ENCODE peak calls at places on chromosomes 12 and 14, in four cellular contexts. One of them, this sample, is unnamed.

GRCh38 chr14:102078840-102079699 is 7.8 kb downstream of the HSP90AA1 start:
- DNase-seq in stimulated activated naive CD8-positive, alpha-beta T cell treated with anti-CD3 and anti-CD28 coated beads, Interleukin-15, Interleukin-2, amounts not matched to agents 100 U/mL and 50 U/mL, for 24 hours: no peak
- DNase-seq in GM12891: no peak
- DNase-seq in GM04504: no peak
- DNase-seq in this sample: no peak

GRCh38 chr14:85532981-85533820 is 3.3 kb downstream of the FLRT2 start:
- DNase-seq in stimulated activated naive CD8-positive, alpha-beta T cell treated with anti-CD3 and anti-CD28 coated beads, Interleukin-15, Interleukin-2, amounts not matched to agents 100 U/mL and 50 U/mL, for 24 hours: peak
- DNase-seq in GM12891: no peak
- DNase-seq in GM04504: peak
- DNase-seq in this sample: no peak

GRCh38 chr12:101925935-101926334 is 48.6 kb downstream of the DRAM1 start:
- DNase-seq in stimulated activated naive CD8-positive, alpha-beta T cell treated with anti-CD3 and anti-CD28 coated beads, Interleukin-15, Interleukin-2, amounts not matched to agents 100 U/mL and 50 U/mL, for 24 hours: no peak
- DNase-seq in GM12891: no peak
- DNase-seq in GM04504: no peak
- DNase-seq in this sample: no peak

GRCh38 chr14:91380116-91380515 is 37.5 kb downstream of the CCDC88C start:
- DNase-seq in stimulated activated naive CD8-positive, alpha-beta T cell treated with anti-CD3 and anti-CD28 coated beads, Interleukin-15, Interleukin-2, amounts not matched to agents 100 U/mL and 50 U/mL, for 24 hours: no peak
- DNase-seq in GM12891: no peak
- DNase-seq in GM04504: no peak
- DNase-seq in this sample: no peak

GRCh38 chr12:44863867-44864266 is 12.2 kb downstream of the NELL2 start:
- DNase-seq in stimulated activated naive CD8-positive, alpha-beta T cell treated with anti-CD3 and anti-CD28 coated beads, Interleukin-15, Interleukin-2, amounts not matched to agents 100 U/mL and 50 U/mL, for 24 hours: no peak
- DNase-seq in GM12891: no peak
- DNase-seq in GM04504: no peak
- DNase-seq in this sample: no peak

GRCh38 chr12:54657048-54657696 is 9.0 kb upstream of the DCD start:
- DNase-seq in stimulated activated naive CD8-positive, alpha-beta T cell treated with anti-CD3 and anti-CD28 coated beads, Interleukin-15, Interleukin-2, amounts not matched to agents 100 U/mL and 50 U/mL, for 24 hours: no peak
- DNase-seq in GM12891: no peak
- DNase-seq in GM04504: no peak
- DNase-seq in this sample: no peak

GRCh38 chr14:90301122-90301521 is 30.6 kb downstream of the NRDE2 start:
- DNase-seq in stimulated activated naive CD8-positive, alpha-beta T cell treated with anti-CD3 and anti-CD28 coated beads, Interleukin-15, Interleukin-2, amounts not matched to agents 100 U/mL and 50 U/mL, for 24 hours: no peak
- DNase-seq in GM12891: no peak
- DNase-seq in GM04504: no peak
- DNase-seq in this sample: no peak

GRCh38 chr12:4857472-4858291 is 52.0 kb upstream of the KCNA1 start:
- DNase-seq in stimulated activated naive CD8-positive, alpha-beta T cell treated with anti-CD3 and anti-CD28 coated beads, Interleukin-15, Interleukin-2, amounts not matched to agents 100 U/mL and 50 U/mL, for 24 hours: peak
- DNase-seq in GM12891: peak
- DNase-seq in GM04504: peak
- DNase-seq in this sample: peak

GRCh38 chr12:78671295-78671694 is 193.3 kb upstream of the SYT1 start:
- DNase-seq in stimulated activated naive CD8-positive, alpha-beta T cell treated with anti-CD3 and anti-CD28 coated beads, Interleukin-15, Interleukin-2, amounts not matched to agents 100 U/mL and 50 U/mL, for 24 hours: no peak
- DNase-seq in GM12891: no peak
- DNase-seq in GM04504: no peak
- DNase-seq in this sample: no peak

GRCh38 chr12:131122631-131123030 is 168.9 kb downstream of the ADGRD1 start:
- DNase-seq in stimulated activated naive CD8-positive, alpha-beta T cell treated with anti-CD3 and anti-CD28 coated beads, Interleukin-15, Interleukin-2, amounts not matched to agents 100 U/mL and 50 U/mL, for 24 hours: no peak
- DNase-seq in GM12891: no peak
- DNase-seq in GM04504: no peak
- DNase-seq in this sample: no peak

GRCh38 chr14:34029921-34030334 is 79.1 kb upstream of the EGLN3 start:
- DNase-seq in stimulated activated naive CD8-positive, alpha-beta T cell treated with anti-CD3 and anti-CD28 coated beads, Interleukin-15, Interleukin-2, amounts not matched to agents 100 U/mL and 50 U/mL, for 24 hours: no peak
- DNase-seq in GM12891: no peak
- DNase-seq in GM04504: no peak
- DNase-seq in this sample: no peak

GRCh38 chr12:27179399-27180214 is 64.5 kb upstream of the STK38L start:
- DNase-seq in stimulated activated naive CD8-positive, alpha-beta T cell treated with anti-CD3 and anti-CD28 coated beads, Interleukin-15, Interleukin-2, amounts not matched to agents 100 U/mL and 50 U/mL, for 24 hours: peak
- DNase-seq in GM12891: peak
- DNase-seq in GM04504: no peak
- DNase-seq in this sample: peak

GRCh38 chr14:98161366-98161765 is 1110.6 kb downstream of the BCL11B start:
- DNase-seq in stimulated activated naive CD8-positive, alpha-beta T cell treated with anti-CD3 and anti-CD28 coated beads, Interleukin-15, Interleukin-2, amounts not matched to agents 100 U/mL and 50 U/mL, for 24 hours: no peak
- DNase-seq in GM12891: no peak
- DNase-seq in GM04504: no peak
- DNase-seq in this sample: no peak

GRCh38 chr12:990308-990648 is 745 bp upstream of the ERC1 start:
- DNase-seq in stimulated activated naive CD8-positive, alpha-beta T cell treated with anti-CD3 and anti-CD28 coated beads, Interleukin-15, Interleukin-2, amounts not matched to agents 100 U/mL and 50 U/mL, for 24 hours: peak
- DNase-seq in GM12891: no peak
- DNase-seq in GM04504: no peak
- DNase-seq in this sample: no peak

GRCh38 chr12:9049520-9050133 is 60.3 kb downstream of the KLRG1 start:
- DNase-seq in stimulated activated naive CD8-positive, alpha-beta T cell treated with anti-CD3 and anti-CD28 coated beads, Interleukin-15, Interleukin-2, amounts not matched to agents 100 U/mL and 50 U/mL, for 24 hours: no peak
- DNase-seq in GM12891: no peak
- DNase-seq in GM04504: no peak
- DNase-seq in this sample: no peak

GRCh38 chr12:128043317-128043716 is 223.7 kb upstream of the TMEM132C start:
- DNase-seq in stimulated activated naive CD8-positive, alpha-beta T cell treated with anti-CD3 and anti-CD28 coated beads, Interleukin-15, Interleukin-2, amounts not matched to agents 100 U/mL and 50 U/mL, for 24 hours: no peak
- DNase-seq in GM12891: no peak
- DNase-seq in GM04504: no peak
- DNase-seq in this sample: no peak

GRCh38 chr12:78666584-78666983 is 198.0 kb upstream of the SYT1 start:
- DNase-seq in stimulated activated naive CD8-positive, alpha-beta T cell treated with anti-CD3 and anti-CD28 coated beads, Interleukin-15, Interleukin-2, amounts not matched to agents 100 U/mL and 50 U/mL, for 24 hours: no peak
- DNase-seq in GM12891: no peak
- DNase-seq in GM04504: no peak
- DNase-seq in this sample: no peak

GRCh38 chr12:121781751-121782615 is 11.5 kb downstream of the RHOF start:
- DNase-seq in stimulated activated naive CD8-positive, alpha-beta T cell treated with anti-CD3 and anti-CD28 coated beads, Interleukin-15, Interleukin-2, amounts not matched to agents 100 U/mL and 50 U/mL, for 24 hours: peak
- DNase-seq in GM12891: no peak
- DNase-seq in GM04504: no peak
- DNase-seq in this sample: no peak

GRCh38 chr12:131896811-131897270 is 2.4 kb downstream of the ULK1 start:
- DNase-seq in stimulated activated naive CD8-positive, alpha-beta T cell treated with anti-CD3 and anti-CD28 coated beads, Interleukin-15, Interleukin-2, amounts not matched to agents 100 U/mL and 50 U/mL, for 24 hours: no peak
- DNase-seq in GM12891: no peak
- DNase-seq in GM04504: no peak
- DNase-seq in this sample: no peak

GRCh38 chr14:29123017-29123416 is 356.4 kb downstream of the FOXG1 start:
- DNase-seq in stimulated activated naive CD8-positive, alpha-beta T cell treated with anti-CD3 and anti-CD28 coated beads, Interleukin-15, Interleukin-2, amounts not matched to agents 100 U/mL and 50 U/mL, for 24 hours: no peak
- DNase-seq in GM12891: no peak
- DNase-seq in GM04504: no peak
- DNase-seq in this sample: no peak

GRCh38 chr14:51657762-51658161 is 6.1 kb downstream of the FRMD6 start:
- DNase-seq in stimulated activated naive CD8-positive, alpha-beta T cell treated with anti-CD3 and anti-CD28 coated beads, Interleukin-15, Interleukin-2, amounts not matched to agents 100 U/mL and 50 U/mL, for 24 hours: no peak
- DNase-seq in GM12891: no peak
- DNase-seq in GM04504: no peak
- DNase-seq in this sample: no peak

GRCh38 chr12:121930862-121931261 is 12.5 kb downstream of the CFAP251 start:
- DNase-seq in stimulated activated naive CD8-positive, alpha-beta T cell treated with anti-CD3 and anti-CD28 coated beads, Interleukin-15, Interleukin-2, amounts not matched to agents 100 U/mL and 50 U/mL, for 24 hours: no peak
- DNase-seq in GM12891: no peak
- DNase-seq in GM04504: no peak
- DNase-seq in this sample: no peak

GRCh38 chr12:46831335-46832083 is 5.7 kb upstream of the SLC38A4 start:
- DNase-seq in stimulated activated naive CD8-positive, alpha-beta T cell treated with anti-CD3 and anti-CD28 coated beads, Interleukin-15, Interleukin-2, amounts not matched to agents 100 U/mL and 50 U/mL, for 24 hours: no peak
- DNase-seq in GM12891: no peak
- DNase-seq in GM04504: no peak
- DNase-seq in this sample: no peak

GRCh38 chr14:95548328-95548929 is 13.6 kb downstream of the GLRX5 start:
- DNase-seq in stimulated activated naive CD8-positive, alpha-beta T cell treated with anti-CD3 and anti-CD28 coated beads, Interleukin-15, Interleukin-2, amounts not matched to agents 100 U/mL and 50 U/mL, for 24 hours: no peak
- DNase-seq in GM12891: no peak
- DNase-seq in GM04504: no peak
- DNase-seq in this sample: no peak

GRCh38 chr14:80781968-80782367 is 159.6 kb downstream of the CEP128 start:
- DNase-seq in stimulated activated naive CD8-positive, alpha-beta T cell treated with anti-CD3 and anti-CD28 coated beads, Interleukin-15, Interleukin-2, amounts not matched to agents 100 U/mL and 50 U/mL, for 24 hours: no peak
- DNase-seq in GM12891: no peak
- DNase-seq in GM04504: no peak
- DNase-seq in this sample: no peak

GRCh38 chr14:80208426-80208950 is 2.8 kb downstream of the DIO2 start:
- DNase-seq in stimulated activated naive CD8-positive, alpha-beta T cell treated with anti-CD3 and anti-CD28 coated beads, Interleukin-15, Interleukin-2, amounts not matched to agents 100 U/mL and 50 U/mL, for 24 hours: no peak
- DNase-seq in GM12891: no peak
- DNase-seq in GM04504: no peak
- DNase-seq in this sample: no peak

GRCh38 chr14:53982546-53982945 is 25.9 kb upstream of the BMP4 start:
- DNase-seq in stimulated activated naive CD8-positive, alpha-beta T cell treated with anti-CD3 and anti-CD28 coated beads, Interleukin-15, Interleukin-2, amounts not matched to agents 100 U/mL and 50 U/mL, for 24 hours: no peak
- DNase-seq in GM12891: no peak
- DNase-seq in GM04504: no peak
- DNase-seq in this sample: no peak

GRCh38 chr14:58298880-58299664 is 717 bp downstream of the ARID4A start:
- DNase-seq in stimulated activated naive CD8-positive, alpha-beta T cell treated with anti-CD3 and anti-CD28 coated beads, Interleukin-15, Interleukin-2, amounts not matched to agents 100 U/mL and 50 U/mL, for 24 hours: peak
- DNase-seq in GM12891: peak
- DNase-seq in GM04504: no peak
- DNase-seq in this sample: no peak

GRCh38 chr12:80040075-80040738 is 59.1 kb upstream of the OTOGL start:
- DNase-seq in stimulated activated naive CD8-positive, alpha-beta T cell treated with anti-CD3 and anti-CD28 coated beads, Interleukin-15, Interleukin-2, amounts not matched to agents 100 U/mL and 50 U/mL, for 24 hours: no peak
- DNase-seq in GM12891: no peak
- DNase-seq in GM04504: no peak
- DNase-seq in this sample: no peak

GRCh38 chr12:45279916-45280547 is 64.1 kb downstream of the ANO6 start:
- DNase-seq in stimulated activated naive CD8-positive, alpha-beta T cell treated with anti-CD3 and anti-CD28 coated beads, Interleukin-15, Interleukin-2, amounts not matched to agents 100 U/mL and 50 U/mL, for 24 hours: no peak
- DNase-seq in GM12891: no peak
- DNase-seq in GM04504: no peak
- DNase-seq in this sample: no peak

GRCh38 chr14:100850841-100851585 is 25.1 kb downstream of the MEG3 start:
- DNase-seq in stimulated activated naive CD8-positive, alpha-beta T cell treated with anti-CD3 and anti-CD28 coated beads, Interleukin-15, Interleukin-2, amounts not matched to agents 100 U/mL and 50 U/mL, for 24 hours: peak
- DNase-seq in GM12891: peak
- DNase-seq in GM04504: no peak
- DNase-seq in this sample: peak

GRCh38 chr12:50934981-50935807 is 17.1 kb upstream of the HIGD1C start:
- DNase-seq in stimulated activated naive CD8-positive, alpha-beta T cell treated with anti-CD3 and anti-CD28 coated beads, Interleukin-15, Interleukin-2, amounts not matched to agents 100 U/mL and 50 U/mL, for 24 hours: no peak
- DNase-seq in GM12891: no peak
- DNase-seq in GM04504: peak
- DNase-seq in this sample: no peak

GRCh38 chr12:67452119-67452805 is 183.1 kb downstream of the CAND1 start:
- DNase-seq in stimulated activated naive CD8-positive, alpha-beta T cell treated with anti-CD3 and anti-CD28 coated beads, Interleukin-15, Interleukin-2, amounts not matched to agents 100 U/mL and 50 U/mL, for 24 hours: peak
- DNase-seq in GM12891: no peak
- DNase-seq in GM04504: no peak
- DNase-seq in this sample: no peak

GRCh38 chr12:6644903-6645302 is 2.3 kb downstream of the ACRBP start:
- DNase-seq in stimulated activated naive CD8-positive, alpha-beta T cell treated with anti-CD3 and anti-CD28 coated beads, Interleukin-15, Interleukin-2, amounts not matched to agents 100 U/mL and 50 U/mL, for 24 hours: no peak
- DNase-seq in GM12891: no peak
- DNase-seq in GM04504: no peak
- DNase-seq in this sample: no peak

This sample was measured in GM19239.